ENCODE peak calls at places on chromosomes 11 and 22, in six cellular contexts. One of them, this sample, is unnamed.

GRCh38 chr11:44139565-44140313 is 44.3 kb downstream of the EXT2 start:
- DNase-seq in CD4-positive, alpha-beta T cell: no peak
- DNase-seq in colonic mucosa: no peak
- DNase-seq in mesothelial cell of epicardium: no peak
- DNase-seq in pancreas: no peak
- DNase-seq in adrenal gland: no peak
- DNase-seq in this sample: no peak

GRCh38 chr11:60775420-60775961 is 9.6 kb upstream of the MS4A10 start:
- DNase-seq in pancreas: peak; percentile 92
- DNase-seq in mesothelial cell of epicardium: peak; percentile 62
- DNase-seq in colonic mucosa: peak; percentile 84
- DNase-seq in CD4-positive, alpha-beta T cell: peak; percentile 74
- DNase-seq in adrenal gland: peak; percentile 94
- DNase-seq in this sample: peak; percentile 64

GRCh38 chr22:50302041-50302541 is 5.4 kb downstream of the PLXNB2 start:
- DNase-seq in CD4-positive, alpha-beta T cell: no peak
- DNase-seq in pancreas: no peak
- DNase-seq in adrenal gland: no peak
- DNase-seq in colonic mucosa: peak; percentile 73
- DNase-seq in mesothelial cell of epicardium: no peak
- DNase-seq in this sample: no peak

GRCh38 chr11:96213500-96213899 is 129.5 kb downstream of the MAML2 start:
- DNase-seq in CD4-positive, alpha-beta T cell: no peak
- DNase-seq in pancreas: no peak
- DNase-seq in adrenal gland: no peak
- DNase-seq in colonic mucosa: no peak
- DNase-seq in mesothelial cell of epicardium: no peak
- DNase-seq in this sample: no peak

GRCh38 chr22:29765905-29766631 is 739 bp downstream of the ZMAT5 start:
- DNase-seq in adrenal gland: no peak
- DNase-seq in mesothelial cell of epicardium: no peak
- DNase-seq in CD4-positive, alpha-beta T cell: no peak
- DNase-seq in pancreas: no peak
- DNase-seq in colonic mucosa: peak; percentile 54
- DNase-seq in this sample: no peak

GRCh38 chr11:79040348-79040747 is 400.5 kb downstream of the TENM4 start:
- DNase-seq in mesothelial cell of epicardium: no peak
- DNase-seq in colonic mucosa: no peak
- DNase-seq in pancreas: no peak
- DNase-seq in CD4-positive, alpha-beta T cell: no peak
- DNase-seq in adrenal gland: no peak
- DNase-seq in this sample: no peak

GRCh38 chr22:46439576-46440465 is 97.6 kb downstream of the CELSR1 start:
- DNase-seq in adrenal gland: no peak
- DNase-seq in colonic mucosa: no peak
- DNase-seq in CD4-positive, alpha-beta T cell: no peak
- DNase-seq in mesothelial cell of epicardium: no peak
- DNase-seq in pancreas: no peak
- DNase-seq in this sample: no peak

GRCh38 chr22:34099278-34099677 is 179.0 kb upstream of the LARGE1 start:
- DNase-seq in mesothelial cell of epicardium: no peak
- DNase-seq in pancreas: no peak
- DNase-seq in colonic mucosa: peak; percentile 20
- DNase-seq in adrenal gland: no peak
- DNase-seq in CD4-positive, alpha-beta T cell: no peak
- DNase-seq in this sample: no peak

GRCh38 chr22:35627267-35628041 is 10.3 kb upstream of the MB start:
- DNase-seq in pancreas: peak; percentile 80
- DNase-seq in CD4-positive, alpha-beta T cell: peak; percentile 46
- DNase-seq in mesothelial cell of epicardium: no peak
- DNase-seq in colonic mucosa: peak; percentile 91
- DNase-seq in adrenal gland: peak; percentile 88
- DNase-seq in this sample: no peak

GRCh38 chr11:77778549-77778948 is 42.0 kb downstream of the RSF1 start:
- DNase-seq in colonic mucosa: no peak
- DNase-seq in adrenal gland: no peak
- DNase-seq in mesothelial cell of epicardium: no peak
- DNase-seq in CD4-positive, alpha-beta T cell: no peak
- DNase-seq in pancreas: no peak
- DNase-seq in this sample: no peak

GRCh38 chr11:77779935-77780334 is 40.6 kb downstream of the RSF1 start:
- DNase-seq in colonic mucosa: no peak
- DNase-seq in pancreas: no peak
- DNase-seq in mesothelial cell of epicardium: no peak
- DNase-seq in CD4-positive, alpha-beta T cell: no peak
- DNase-seq in adrenal gland: no peak
- DNase-seq in this sample: no peak

GRCh38 chr11:77778118-77778517 is 42.4 kb downstream of the RSF1 start:
- DNase-seq in colonic mucosa: no peak
- DNase-seq in CD4-positive, alpha-beta T cell: no peak
- DNase-seq in adrenal gland: no peak
- DNase-seq in pancreas: no peak
- DNase-seq in mesothelial cell of epicardium: no peak
- DNase-seq in this sample: no peak

GRCh38 chr11:77775941-77776340 is 44.6 kb downstream of the RSF1 start:
- DNase-seq in colonic mucosa: no peak
- DNase-seq in CD4-positive, alpha-beta T cell: no peak
- DNase-seq in mesothelial cell of epicardium: no peak
- DNase-seq in pancreas: no peak
- DNase-seq in adrenal gland: no peak
- DNase-seq in this sample: no peak

GRCh38 chr11:77776455-77776854 is 44.1 kb downstream of the RSF1 start:
- DNase-seq in adrenal gland: no peak
- DNase-seq in colonic mucosa: no peak
- DNase-seq in CD4-positive, alpha-beta T cell: no peak
- DNase-seq in pancreas: no peak
- DNase-seq in mesothelial cell of epicardium: no peak
- DNase-seq in this sample: no peak
- TF ChIP-seq CTCF in adrenal gland: peak; percentile 38
- TF ChIP-seq CTCF in colonic mucosa: no peak
- TF ChIP-seq CTCF in CD4-positive, alpha-beta T cell: no peak
- TF ChIP-seq CTCF in pancreas: no peak
- TF ChIP-seq CTCF in mesothelial cell of epicardium: peak; percentile 40
- TF ChIP-seq CTCF in this sample: no peak

DNA sequence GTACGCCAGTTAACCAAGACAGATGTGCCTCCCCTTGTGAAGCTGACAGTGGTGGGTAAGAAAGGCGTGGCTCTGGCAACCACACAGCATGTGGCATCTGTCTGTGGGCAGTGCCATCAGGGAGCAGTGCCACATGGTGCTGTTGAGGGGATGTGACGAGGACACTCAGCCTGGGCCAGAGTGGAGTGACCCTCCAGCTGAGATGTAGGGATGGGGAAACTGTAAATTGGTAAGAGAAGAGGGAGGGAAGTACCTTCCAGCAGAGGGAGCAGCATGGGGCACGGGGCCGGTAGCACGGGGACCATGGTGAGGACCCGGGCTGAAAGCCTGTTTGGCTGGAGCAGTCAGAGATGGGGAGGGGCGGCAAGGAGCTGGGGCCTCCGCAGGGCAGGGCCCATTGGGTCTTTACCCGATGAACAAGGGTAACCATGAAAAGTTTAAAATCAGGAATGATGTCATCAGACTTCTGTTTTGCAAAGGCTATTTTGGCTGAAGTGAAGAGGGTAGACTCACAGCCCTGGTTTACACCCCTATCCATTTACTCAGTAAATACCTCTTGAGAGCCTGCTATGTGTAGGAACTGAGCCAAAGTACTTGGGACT is 10.4 kb downstream of the TMPRSS6 start:
- DNase-seq in adrenal gland: no peak
- DNase-seq in mesothelial cell of epicardium: no peak
- DNase-seq in pancreas: no peak
- DNase-seq in CD4-positive, alpha-beta T cell: no peak
- DNase-seq in colonic mucosa: no peak
- DNase-seq in this sample: no peak
- TF ChIP-seq CTCF in adrenal gland: no peak
- TF ChIP-seq CTCF in mesothelial cell of epicardium: no peak
- TF ChIP-seq CTCF in pancreas: no peak
- TF ChIP-seq CTCF in CD4-positive, alpha-beta T cell: no peak
- TF ChIP-seq CTCF in colonic mucosa: no peak
- TF ChIP-seq CTCF in this sample: no peak

GRCh38 chr11:74443071-74443864 is 24.1 kb downstream of the KCNE3 start:
- DNase-seq in pancreas: peak; percentile 77
- DNase-seq in adrenal gland: no peak
- DNase-seq in CD4-positive, alpha-beta T cell: no peak
- DNase-seq in mesothelial cell of epicardium: no peak
- DNase-seq in colonic mucosa: peak; percentile 69
- DNase-seq in this sample: no peak
- TF ChIP-seq CTCF in pancreas: no peak
- TF ChIP-seq CTCF in adrenal gland: no peak
- TF ChIP-seq CTCF in CD4-positive, alpha-beta T cell: no peak
- TF ChIP-seq CTCF in mesothelial cell of epicardium: no peak
- TF ChIP-seq CTCF in colonic mucosa: no peak
- TF ChIP-seq CTCF in this sample: no peak

GRCh38 chr11:129375731-129376657 is at the start of gene BARX2:
- DNase-seq in mesothelial cell of epicardium: peak; percentile 55
- DNase-seq in adrenal gland: no peak
- DNase-seq in colonic mucosa: peak; percentile 77
- DNase-seq in pancreas: peak; percentile 63
- DNase-seq in CD4-positive, alpha-beta T cell: no peak
- DNase-seq in this sample: no peak
- TF ChIP-seq CTCF in mesothelial cell of epicardium: no peak
- TF ChIP-seq CTCF in adrenal gland: peak; percentile 29
- TF ChIP-seq CTCF in colonic mucosa: peak; percentile 22
- TF ChIP-seq CTCF in pancreas: peak; percentile 20
- TF ChIP-seq CTCF in CD4-positive, alpha-beta T cell: no peak
- TF ChIP-seq CTCF in this sample: no peak

DNA sequence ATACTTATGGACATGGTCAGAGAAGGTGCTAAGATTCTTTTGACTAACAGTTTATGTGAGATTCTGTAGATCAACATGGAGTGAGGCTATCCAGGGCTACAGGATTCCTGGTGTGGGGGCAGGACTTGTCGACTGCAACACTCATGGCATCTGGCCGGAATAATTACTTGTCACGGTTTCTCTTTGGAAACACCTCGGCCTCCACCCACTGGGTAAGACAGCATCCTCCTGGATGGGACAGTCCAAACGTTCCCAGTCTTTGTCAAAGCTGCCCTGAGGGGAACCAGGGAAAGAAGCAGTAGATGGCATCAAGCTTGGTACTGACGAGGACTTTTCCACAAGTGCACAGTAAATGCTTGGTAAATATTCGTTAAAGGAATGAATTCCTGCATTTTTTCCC is 762.8 kb downstream of the BRD1 start:
- DNase-seq in CD4-positive, alpha-beta T cell: no peak
- DNase-seq in adrenal gland: no peak
- DNase-seq in colonic mucosa: no peak
- DNase-seq in mesothelial cell of epicardium: no peak
- DNase-seq in pancreas: no peak
- DNase-seq in this sample: no peak
- TF ChIP-seq CTCF in CD4-positive, alpha-beta T cell: no peak
- TF ChIP-seq CTCF in adrenal gland: no peak
- TF ChIP-seq CTCF in colonic mucosa: no peak
- TF ChIP-seq CTCF in mesothelial cell of epicardium: no peak
- TF ChIP-seq CTCF in pancreas: no peak
- TF ChIP-seq CTCF in this sample: no peak

GRCh38 chr11:45154276-45154675 is 7.8 kb downstream of the PRDM11 start:
- DNase-seq in CD4-positive, alpha-beta T cell: no peak
- DNase-seq in adrenal gland: peak; percentile 9
- DNase-seq in colonic mucosa: peak; percentile 12
- DNase-seq in pancreas: no peak
- DNase-seq in mesothelial cell of epicardium: no peak
- DNase-seq in this sample: no peak
- TF ChIP-seq CTCF in CD4-positive, alpha-beta T cell: no peak
- TF ChIP-seq CTCF in adrenal gland: no peak
- TF ChIP-seq CTCF in colonic mucosa: no peak
- TF ChIP-seq CTCF in pancreas: no peak
- TF ChIP-seq CTCF in mesothelial cell of epicardium: no peak
- TF ChIP-seq CTCF in this sample: no peak

GRCh38 chr11:23554002-23554401 is 693.7 kb upstream of the CCDC179 start:
- DNase-seq in adrenal gland: no peak
- DNase-seq in CD4-positive, alpha-beta T cell: no peak
- DNase-seq in pancreas: no peak
- DNase-seq in mesothelial cell of epicardium: no peak
- DNase-seq in colonic mucosa: no peak
- DNase-seq in this sample: no peak
- TF ChIP-seq CTCF in adrenal gland: no peak
- TF ChIP-seq CTCF in CD4-positive, alpha-beta T cell: no peak
- TF ChIP-seq CTCF in pancreas: no peak
- TF ChIP-seq CTCF in mesothelial cell of epicardium: no peak
- TF ChIP-seq CTCF in colonic mucosa: no peak
- TF ChIP-seq CTCF in this sample: no peak

GRCh38 chr22:28711820-28712777 is 29.5 kb downstream of the CHEK2 start:
- DNase-seq in colonic mucosa: no peak
- DNase-seq in pancreas: no peak
- DNase-seq in mesothelial cell of epicardium: no peak
- DNase-seq in CD4-positive, alpha-beta T cell: no peak
- DNase-seq in adrenal gland: peak; percentile 33
- DNase-seq in this sample: no peak
- TF ChIP-seq CTCF in colonic mucosa: no peak
- TF ChIP-seq CTCF in pancreas: no peak
- TF ChIP-seq CTCF in mesothelial cell of epicardium: no peak
- TF ChIP-seq CTCF in CD4-positive, alpha-beta T cell: no peak
- TF ChIP-seq CTCF in adrenal gland: no peak
- TF ChIP-seq CTCF in this sample: no peak

This sample was measured in activated B cell treated with CpG ODN at 0.5 μM for 24 hours.